ENCODE peak calls at places on chromosome 21, in four cellular contexts. Q is astrocyte; Z is IMR-90; P is CD8-positive, alpha-beta memory T cell. G is an unnamed sample.

GRCh38 chr21:17454315-17455027 is 58.4 kb upstream of the CXADR start:
- DNase-seq in Z (peak), Q (peak), P (peak), G (no peak)

GRCh38 chr21:18522181-18522771 is 118.7 kb upstream of the TMPRSS15 start:
- DNase-seq in P (no peak), Z (no peak), Q (peak), G (no peak)

GRCh38 chr21:25988738-25989137 is 181.8 kb downstream of the APP start:
- DNase-seq in Q (no peak), P (no peak), Z (no peak), G (no peak)

GRCh38 chr21:45364464-45365185 is 40.3 kb upstream of the COL18A1 start:
- DNase-seq in Q (peak), P (no peak), Z (peak), G (no peak)

GRCh38 chr21:39628380-39628779 is 15.6 kb downstream of the B3GALT5 start:
- DNase-seq in Q (no peak), Z (no peak), P (no peak), G (no peak)

GRCh38 chr21:25911730-25912401 is 177.1 kb downstream of the GABPA start:
- DNase-seq in Z (no peak), Q (peak), P (no peak), G (no peak)

GRCh38 chr21:21028275-21028814 is 30.1 kb downstream of the NCAM2 start:
- DNase-seq in Q (no peak), Z (no peak), P (no peak), G (no peak)

GRCh38 chr21:39675595-39675994 is 62.9 kb downstream of the B3GALT5 start:
- DNase-seq in Q (no peak), Z (no peak), P (no peak), G (no peak)

GRCh38 chr21:39712976-39713375 is 32.0 kb upstream of the IGSF5 start:
- DNase-seq in Q (no peak), P (no peak), Z (no peak), G (no peak)

GRCh38 chr21:37788503-37788902 is 127.8 kb downstream of the KCNJ6 start:
- DNase-seq in Q (no peak), Z (no peak), P (no peak), G (no peak)

GRCh38 chr21:15112858-15113257 is 48.1 kb upstream of the NRIP1 start:
- DNase-seq in P (no peak), Z (no peak), Q (no peak), G (no peak)

GRCh38 chr21:38037416-38037815 is 121.2 kb upstream of the KCNJ6 start:
- DNase-seq in P (no peak), Q (peak), Z (no peak), G (no peak)

GRCh38 chr21:27519357-27519756 is 552.5 kb upstream of the ADAMTS5 start:
- DNase-seq in Z (peak), P (no peak), Q (peak), G (no peak)

GRCh38 chr21:44006017-44006624 is 6.0 kb upstream of the TRAPPC10 start:
- DNase-seq in P (no peak), Z (peak), Q (peak), G (no peak)

GRCh38 chr21:44003307-44003966 is 8.7 kb upstream of the TRAPPC10 start:
- DNase-seq in Q (no peak), Z (no peak), P (no peak), G (no peak)

GRCh38 chr21:44005593-44005992 is 6.5 kb upstream of the TRAPPC10 start:
- DNase-seq in Z (no peak), Q (no peak), P (no peak), G (no peak)

GRCh38 chr21:44005071-44005470 is 7.0 kb upstream of the TRAPPC10 start:
- DNase-seq in P (no peak), Z (no peak), Q (no peak), G (no peak)

DNA sequence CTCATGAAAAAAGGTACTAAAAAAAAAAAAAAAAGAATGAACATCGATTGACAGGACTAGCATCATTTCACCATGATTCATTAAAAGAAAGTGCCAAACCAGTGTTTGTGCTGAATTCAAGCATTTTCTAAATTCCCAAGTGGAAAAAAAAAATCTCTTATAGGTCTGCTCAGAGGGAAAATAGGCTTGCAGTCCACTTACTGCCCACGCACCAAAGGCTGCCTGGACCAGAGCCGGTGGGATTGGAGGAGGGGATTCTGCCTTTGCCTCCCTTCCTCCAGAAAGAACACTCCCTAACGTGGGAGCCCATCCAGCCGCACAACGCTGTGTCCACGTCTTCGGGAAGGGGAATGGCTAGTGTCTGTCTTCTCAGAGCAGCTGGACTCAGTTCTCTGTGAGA is 5.5 kb upstream of the TRAPPC10 start:
- DNase-seq in Z (peak), Q (peak), P (no peak), G (no peak)
- H3K27ac ChIP-seq in Z (peak), Q (peak), P (no peak), G (peak)

GRCh38 chr21:36063375-36064084 is 3.2 kb upstream of the SETD4 start:
- DNase-seq in Z (no peak), P (no peak), Q (no peak), G (no peak)
- H3K4me3 ChIP-seq in Z (no peak), P (no peak), Q (no peak), G (no peak)

DNA sequence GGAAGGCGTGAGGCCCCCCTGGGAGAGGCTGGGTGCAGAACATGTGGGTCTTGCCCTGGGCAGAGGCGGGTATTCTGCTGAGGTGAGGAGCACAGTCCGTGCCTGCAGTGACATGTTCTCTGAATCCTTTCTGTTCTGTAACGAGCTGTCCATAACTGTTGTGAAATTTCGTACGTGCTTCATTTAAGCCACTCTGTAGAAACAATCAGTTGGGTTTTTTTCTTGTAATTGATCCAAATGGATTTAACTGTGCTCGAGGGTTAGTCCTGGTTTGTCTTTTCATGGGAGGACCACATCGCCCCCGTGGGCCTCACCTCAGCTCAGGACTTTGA is 45.4 kb upstream of the DIP2A start:
- DNase-seq in P (no peak), Q (no peak), Z (no peak), G (no peak)
- H3K27ac ChIP-seq in P (no peak), Q (no peak), Z (no peak), G (no peak)

DNA sequence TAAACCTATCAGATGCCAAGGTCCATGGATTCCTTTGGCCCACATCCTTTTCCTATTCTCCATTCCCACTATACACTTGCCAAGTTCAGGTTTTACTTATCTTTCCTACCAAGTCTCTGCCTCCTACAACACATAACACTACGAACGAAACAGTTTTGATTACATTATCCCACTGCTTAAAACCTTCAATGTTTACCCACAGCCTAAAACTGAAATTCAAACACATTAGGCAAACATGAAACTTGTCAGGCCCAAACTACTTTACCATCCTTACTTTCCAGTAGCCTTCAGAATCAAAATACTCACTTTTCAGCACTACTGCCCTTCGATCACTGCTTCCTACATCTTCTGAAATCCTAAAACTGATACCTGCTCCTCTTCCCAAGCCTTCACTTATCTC is 3.0 kb downstream of the SCAF4 start:
- DNase-seq in Z (peak), P (no peak), Q (no peak), G (no peak)
- H3K4me3 ChIP-seq in Z (no peak), P (no peak), Q (no peak), G (no peak)

DNA sequence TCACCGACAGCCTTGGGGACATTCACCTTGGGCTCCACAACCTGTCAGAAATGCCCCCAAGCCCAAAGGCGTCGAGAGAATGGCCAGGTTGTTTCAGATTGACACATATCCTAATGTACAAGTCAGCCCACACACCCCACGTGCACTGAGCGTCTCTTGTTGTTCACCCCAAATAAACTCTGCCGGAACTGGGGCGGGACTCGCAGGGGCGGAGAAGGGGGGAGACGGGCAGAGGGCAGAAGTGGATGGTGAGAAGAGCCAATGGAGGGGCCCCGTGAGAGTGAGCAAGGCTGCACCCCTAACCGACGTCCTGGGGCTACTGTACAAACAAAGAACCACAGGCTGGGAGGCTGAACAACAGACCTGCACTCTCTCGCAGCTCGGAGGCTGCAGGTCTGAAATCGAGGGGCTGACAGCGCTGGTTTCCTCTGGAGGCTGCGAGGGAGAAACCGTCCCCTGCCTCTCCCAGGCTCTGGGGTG is 8.5 kb upstream of the UMODL1 start:
- DNase-seq in Q (no peak), Z (no peak), P (peak), G (no peak)
- H3K27ac ChIP-seq in Q (no peak), Z (no peak), P (peak), G (no peak)

DNA sequence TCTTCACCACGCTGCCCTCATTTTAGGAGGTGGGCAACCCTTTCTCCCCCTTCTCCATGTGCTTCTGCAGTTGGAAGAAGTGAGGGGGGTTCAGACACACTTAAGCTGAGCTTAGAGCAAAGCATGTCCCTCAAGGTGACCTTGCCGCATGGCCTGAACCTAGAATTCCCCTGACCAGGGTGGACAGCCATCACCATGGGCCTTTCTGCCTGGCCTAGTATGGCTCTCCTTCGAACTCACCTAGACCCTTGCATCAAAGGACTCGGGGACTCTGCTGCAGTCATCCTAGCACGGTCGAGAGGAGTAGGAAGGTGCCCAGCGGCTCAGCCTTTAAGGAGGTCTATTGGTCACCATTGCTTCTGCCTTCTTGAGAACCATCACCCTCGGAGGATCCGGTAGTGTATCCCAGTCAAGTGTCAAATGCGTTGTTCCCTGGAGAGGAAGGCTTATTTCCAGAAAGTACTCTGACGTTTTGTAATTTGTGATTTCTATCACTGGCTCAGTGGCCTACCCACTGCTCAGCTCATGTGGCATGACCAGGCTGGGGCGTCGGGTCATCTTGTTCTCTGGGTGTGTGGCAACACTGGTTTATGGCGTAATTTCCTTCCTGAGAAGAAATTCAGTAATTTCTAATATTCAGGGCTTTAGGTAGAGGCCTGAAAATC is at the start of gene KCNE1:
- DNase-seq in P (no peak), Z (no peak), Q (no peak), G (no peak)
- H3K4me3 ChIP-seq in P (no peak), Z (no peak), Q (no peak), G (peak)

GRCh38 chr21:16425297-16425696 is 695.5 kb downstream of the USP25 start:
- DNase-seq in Z (no peak), P (no peak), Q (no peak), G (no peak)
- H3K27ac ChIP-seq in Z (no peak), P (no peak), Q (no peak), G (no peak)